ENCODE peak calls at places on chromosomes 1 and 21, in six cellular contexts. One of them, this sample, is unnamed.
A peak's percentile ranks its signal among the peaks of the same experiment; 100 is the strongest.

GRCh38 chr21:29326914-29327554 is 28.3 kb downstream of the BACH1 start:
- DNase-seq in fibroblast of pulmonary artery: no peak
- DNase-seq in GM23338: no peak
- DNase-seq in cardiac muscle cell: no peak
- DNase-seq in left ventricle myocardium inferior: no peak
- DNase-seq in RWPE1: no peak
- DNase-seq in this sample: no peak

GRCh38 chr21:29145354-29145782 is 14.9 kb downstream of the MAP3K7CL start:
- DNase-seq in RWPE1: peak; percentile 82
- DNase-seq in fibroblast of pulmonary artery: peak; percentile 93
- DNase-seq in left ventricle myocardium inferior: no peak
- DNase-seq in cardiac muscle cell: no peak
- DNase-seq in GM23338: no peak
- DNase-seq in this sample: no peak

GRCh38 chr1:4422496-4423289 is 231.7 kb upstream of the AJAP1 start:
- DNase-seq in GM23338: no peak
- DNase-seq in RWPE1: no peak
- DNase-seq in fibroblast of pulmonary artery: no peak
- DNase-seq in left ventricle myocardium inferior: no peak
- DNase-seq in cardiac muscle cell: no peak
- DNase-seq in this sample: no peak

GRCh38 chr1:1157914-1158710 is 15.6 kb upstream of the TTLL10 start:
- DNase-seq in fibroblast of pulmonary artery: peak; percentile 9
- DNase-seq in GM23338: peak; percentile 77
- DNase-seq in cardiac muscle cell: no peak
- DNase-seq in left ventricle myocardium inferior: peak; percentile 54
- DNase-seq in RWPE1: no peak
- DNase-seq in this sample: no peak

GRCh38 chr1:26025517-26025916 is 3.9 kb downstream of the EXTL1 start:
- DNase-seq in cardiac muscle cell: no peak
- DNase-seq in GM23338: no peak
- DNase-seq in RWPE1: no peak
- DNase-seq in left ventricle myocardium inferior: no peak
- DNase-seq in fibroblast of pulmonary artery: no peak
- DNase-seq in this sample: no peak

GRCh38 chr1:232952514-232953175 is 2.2 kb downstream of the NTPCR start:
- DNase-seq in cardiac muscle cell: peak; percentile 61
- DNase-seq in fibroblast of pulmonary artery: peak; percentile 55
- DNase-seq in RWPE1: peak; percentile 93
- DNase-seq in left ventricle myocardium inferior: no peak
- DNase-seq in GM23338: peak; percentile 89
- DNase-seq in this sample: no peak

GRCh38 chr1:183807549-183808168 is 2.7 kb downstream of the RGL1 start:
- DNase-seq in GM23338: no peak
- DNase-seq in left ventricle myocardium inferior: peak; percentile 35
- DNase-seq in RWPE1: no peak
- DNase-seq in fibroblast of pulmonary artery: peak; percentile 26
- DNase-seq in cardiac muscle cell: no peak
- DNase-seq in this sample: no peak

GRCh38 chr1:39163469-39163868 is 41.0 kb upstream of the MACF1 start:
- DNase-seq in fibroblast of pulmonary artery: no peak
- DNase-seq in RWPE1: no peak
- DNase-seq in left ventricle myocardium inferior: no peak
- DNase-seq in GM23338: no peak
- DNase-seq in cardiac muscle cell: no peak
- DNase-seq in this sample: no peak

GRCh38 chr1:86018311-86018923 is 138.2 kb downstream of the COL24A1 start:
- DNase-seq in GM23338: peak; percentile 68
- DNase-seq in fibroblast of pulmonary artery: peak; percentile 39
- DNase-seq in cardiac muscle cell: peak; percentile 42
- DNase-seq in RWPE1: peak; percentile 30
- DNase-seq in left ventricle myocardium inferior: no peak
- DNase-seq in this sample: no peak

GRCh38 chr1:206001476-206001888 is 1.7 kb downstream of the RAB7B start:
- DNase-seq in left ventricle myocardium inferior: no peak
- DNase-seq in RWPE1: peak; percentile 99
- DNase-seq in fibroblast of pulmonary artery: peak; percentile 94
- DNase-seq in cardiac muscle cell: no peak
- DNase-seq in GM23338: no peak
- DNase-seq in this sample: no peak

GRCh38 chr1:207753611-207754010 is 1.8 kb downstream of the CD46 start:
- DNase-seq in GM23338: no peak
- DNase-seq in RWPE1: no peak
- DNase-seq in left ventricle myocardium inferior: no peak
- DNase-seq in cardiac muscle cell: no peak
- DNase-seq in fibroblast of pulmonary artery: no peak
- DNase-seq in this sample: no peak

GRCh38 chr1:204041803-204042505 is 31.0 kb upstream of the SOX13 start:
- DNase-seq in GM23338: no peak
- DNase-seq in left ventricle myocardium inferior: no peak
- DNase-seq in cardiac muscle cell: no peak
- DNase-seq in fibroblast of pulmonary artery: peak; percentile 29
- DNase-seq in RWPE1: no peak
- DNase-seq in this sample: no peak

GRCh38 chr21:15255359-15256157 is 190.8 kb upstream of the NRIP1 start:
- DNase-seq in GM23338: no peak
- DNase-seq in left ventricle myocardium inferior: no peak
- DNase-seq in fibroblast of pulmonary artery: no peak
- DNase-seq in cardiac muscle cell: no peak
- DNase-seq in RWPE1: no peak
- DNase-seq in this sample: no peak

GRCh38 chr1:201584510-201584991 is 45.6 kb downstream of the NAV1 start:
- DNase-seq in GM23338: no peak
- DNase-seq in cardiac muscle cell: no peak
- DNase-seq in fibroblast of pulmonary artery: peak; percentile 72
- DNase-seq in left ventricle myocardium inferior: peak; percentile 52
- DNase-seq in RWPE1: no peak
- DNase-seq in this sample: no peak

GRCh38 chr1:79355073-79355472 is 348.5 kb upstream of the ADGRL4 start:
- DNase-seq in GM23338: no peak
- DNase-seq in left ventricle myocardium inferior: no peak
- DNase-seq in fibroblast of pulmonary artery: peak; percentile 58
- DNase-seq in RWPE1: no peak
- DNase-seq in cardiac muscle cell: no peak
- DNase-seq in this sample: no peak

GRCh38 chr1:79353224-79353623 is 346.7 kb upstream of the ADGRL4 start:
- DNase-seq in left ventricle myocardium inferior: no peak
- DNase-seq in GM23338: peak; percentile 66
- DNase-seq in fibroblast of pulmonary artery: peak; percentile 80
- DNase-seq in cardiac muscle cell: peak; percentile 66
- DNase-seq in RWPE1: peak; percentile 25
- DNase-seq in this sample: no peak
- TF ChIP-seq CTCF in left ventricle myocardium inferior: peak; percentile 56
- TF ChIP-seq CTCF in GM23338: peak; percentile 64
- TF ChIP-seq CTCF in fibroblast of pulmonary artery: peak; percentile 58
- TF ChIP-seq CTCF in cardiac muscle cell: peak; percentile 64
- TF ChIP-seq CTCF in RWPE1: peak; percentile 27
- TF ChIP-seq CTCF in this sample: peak; percentile 52

GRCh38 chr1:150484861-150485260 is 2.4 kb upstream of the TARS2 start:
- DNase-seq in GM23338: peak; percentile 33
- DNase-seq in fibroblast of pulmonary artery: peak; percentile 51
- DNase-seq in RWPE1: no peak
- DNase-seq in left ventricle myocardium inferior: no peak
- DNase-seq in cardiac muscle cell: no peak
- DNase-seq in this sample: no peak
- TF ChIP-seq CTCF in GM23338: peak; percentile 39
- TF ChIP-seq CTCF in fibroblast of pulmonary artery: peak; percentile 38
- TF ChIP-seq CTCF in RWPE1: no peak
- TF ChIP-seq CTCF in left ventricle myocardium inferior: no peak
- TF ChIP-seq CTCF in cardiac muscle cell: peak; percentile 35
- TF ChIP-seq CTCF in this sample: peak; percentile 20

GRCh38 chr21:37462087-37462861 is 95.7 kb downstream of the DYRK1A start:
- DNase-seq in cardiac muscle cell: no peak
- DNase-seq in left ventricle myocardium inferior: no peak
- DNase-seq in RWPE1: no peak
- DNase-seq in GM23338: peak; percentile 48
- DNase-seq in fibroblast of pulmonary artery: no peak
- DNase-seq in this sample: no peak

GRCh38 chr21:37458669-37459276 is 92.2 kb downstream of the DYRK1A start:
- DNase-seq in left ventricle myocardium inferior: no peak
- DNase-seq in RWPE1: no peak
- DNase-seq in fibroblast of pulmonary artery: no peak
- DNase-seq in cardiac muscle cell: no peak
- DNase-seq in GM23338: peak; percentile 65
- DNase-seq in this sample: no peak

GRCh38 chr21:37459575-37459974 is 93.0 kb downstream of the DYRK1A start:
- DNase-seq in RWPE1: peak; percentile 21
- DNase-seq in GM23338: no peak
- DNase-seq in fibroblast of pulmonary artery: peak; percentile 45
- DNase-seq in cardiac muscle cell: no peak
- DNase-seq in left ventricle myocardium inferior: no peak
- DNase-seq in this sample: no peak

GRCh38 chr21:37461494-37461893 is 94.9 kb downstream of the DYRK1A start:
- DNase-seq in GM23338: no peak
- DNase-seq in RWPE1: no peak
- DNase-seq in cardiac muscle cell: no peak
- DNase-seq in left ventricle myocardium inferior: no peak
- DNase-seq in fibroblast of pulmonary artery: no peak
- DNase-seq in this sample: no peak

GRCh38 chr21:37460196-37460595 is 93.6 kb downstream of the DYRK1A start:
- DNase-seq in fibroblast of pulmonary artery: no peak
- DNase-seq in left ventricle myocardium inferior: no peak
- DNase-seq in cardiac muscle cell: peak; percentile 34
- DNase-seq in GM23338: peak; percentile 84
- DNase-seq in RWPE1: no peak
- DNase-seq in this sample: no peak
- TF ChIP-seq CTCF in fibroblast of pulmonary artery: peak; percentile 17
- TF ChIP-seq CTCF in left ventricle myocardium inferior: no peak
- TF ChIP-seq CTCF in cardiac muscle cell: peak; percentile 19
- TF ChIP-seq CTCF in GM23338: peak; percentile 60
- TF ChIP-seq CTCF in RWPE1: no peak
- TF ChIP-seq CTCF in this sample: peak; percentile 28

GRCh38 chr1:157115851-157116734 is 16.5 kb upstream of the ETV3L start:
- DNase-seq in RWPE1: no peak
- DNase-seq in GM23338: no peak
- DNase-seq in cardiac muscle cell: no peak
- DNase-seq in left ventricle myocardium inferior: no peak
- DNase-seq in fibroblast of pulmonary artery: no peak
- DNase-seq in this sample: no peak

GRCh38 chr1:157117527-157118057 is 18.0 kb upstream of the ETV3L start:
- DNase-seq in RWPE1: no peak
- DNase-seq in fibroblast of pulmonary artery: no peak
- DNase-seq in GM23338: no peak
- DNase-seq in left ventricle myocardium inferior: no peak
- DNase-seq in cardiac muscle cell: no peak
- DNase-seq in this sample: no peak

GRCh38 chr1:157116735-157117103 is 17.1 kb upstream of the ETV3L start:
- DNase-seq in fibroblast of pulmonary artery: no peak
- DNase-seq in left ventricle myocardium inferior: no peak
- DNase-seq in GM23338: no peak
- DNase-seq in cardiac muscle cell: no peak
- DNase-seq in RWPE1: no peak
- DNase-seq in this sample: no peak

GRCh38 chr1:157119008-157119407 is 19.2 kb downstream of the ETV3 start:
- DNase-seq in cardiac muscle cell: no peak
- DNase-seq in fibroblast of pulmonary artery: no peak
- DNase-seq in RWPE1: no peak
- DNase-seq in GM23338: no peak
- DNase-seq in left ventricle myocardium inferior: no peak
- DNase-seq in this sample: no peak

DNA sequence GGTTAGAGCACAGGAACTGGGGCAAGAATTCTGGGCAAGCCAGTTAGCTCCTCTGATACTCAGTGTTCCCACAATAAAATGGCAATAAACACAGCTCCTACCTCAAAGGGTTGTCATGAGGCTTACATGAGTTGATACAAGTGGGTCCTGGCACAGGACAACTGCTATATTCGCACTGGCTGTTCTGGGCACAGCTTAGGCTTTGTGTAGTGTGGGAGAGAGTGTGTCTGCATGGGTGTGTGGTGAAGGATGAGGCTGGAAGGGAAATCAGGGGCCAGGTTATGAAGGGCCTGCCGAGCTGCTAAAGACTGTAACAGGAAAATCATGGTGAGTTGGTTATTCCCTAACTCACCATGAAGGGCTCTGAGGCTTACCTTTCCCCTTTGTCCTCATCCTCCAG is 18.7 kb downstream of the ETV3 start:
- DNase-seq in fibroblast of pulmonary artery: no peak
- DNase-seq in cardiac muscle cell: no peak
- DNase-seq in left ventricle myocardium inferior: no peak
- DNase-seq in GM23338: no peak
- DNase-seq in RWPE1: no peak
- DNase-seq in this sample: no peak
- TF ChIP-seq CTCF in fibroblast of pulmonary artery: no peak
- TF ChIP-seq CTCF in cardiac muscle cell: no peak
- TF ChIP-seq CTCF in left ventricle myocardium inferior: no peak
- TF ChIP-seq CTCF in GM23338: no peak
- TF ChIP-seq CTCF in RWPE1: no peak
- TF ChIP-seq CTCF in this sample: no peak

GRCh38 chr1:110339427-110340206 is 440 bp downstream of the RBM15 start:
- DNase-seq in left ventricle myocardium inferior: peak; percentile 43
- DNase-seq in RWPE1: peak; percentile 33
- DNase-seq in GM23338: peak; percentile 76
- DNase-seq in cardiac muscle cell: peak; percentile 70
- DNase-seq in fibroblast of pulmonary artery: peak; percentile 39
- DNase-seq in this sample: no peak
- TF ChIP-seq CTCF in left ventricle myocardium inferior: peak; percentile 59
- TF ChIP-seq CTCF in RWPE1: peak; percentile 16
- TF ChIP-seq CTCF in GM23338: no peak
- TF ChIP-seq CTCF in cardiac muscle cell: peak; percentile 39
- TF ChIP-seq CTCF in fibroblast of pulmonary artery: peak; percentile 55
- TF ChIP-seq CTCF in this sample: peak; percentile 55